ENCODE peak calls at places on chromosome 3, in seven cellular contexts. O is psoas muscle, T is GM12865, F is bronchial epithelial cell, R is transverse colon, L is HL-60, P is astrocyte of the spinal cord. I is an unnamed sample.

GRCh38 chr3:154112146-154112545 is 9.0 kb upstream of the ARHGEF26 start:
- DNase-seq in P (no peak), O (no peak), T (no peak), F (no peak), L (no peak), R (no peak), I (no peak)

GRCh38 chr3:146382386-146382785 is 87.0 kb downstream of the PLSCR2 start:
- DNase-seq in P (peak), F (peak), O (no peak), R (peak), L (no peak), T (no peak), I (peak)

GRCh38 chr3:9409981-9410849 is 12.8 kb downstream of the SETD5 start:
- DNase-seq in T (no peak), R (no peak), O (no peak), L (no peak), P (no peak), F (no peak), I (no peak)

GRCh38 chr3:107450254-107450653 is 72.5 kb upstream of the BBX start:
- DNase-seq in R (no peak), F (peak), L (no peak), T (no peak), P (peak), O (no peak), I (no peak)

GRCh38 chr3:24437326-24437725 is 57.3 kb downstream of the THRB start:
- DNase-seq in F (no peak), L (no peak), P (no peak), T (no peak), R (no peak), O (no peak), I (no peak)

GRCh38 chr3:187368251-187368733 is at the start of gene RTP4:
- DNase-seq in R (no peak), F (peak), P (peak), O (no peak), T (peak), L (no peak), I (peak)

GRCh38 chr3:42980909-42981308 is 1.8 kb downstream of the GASK1A start:
- DNase-seq in T (no peak), P (no peak), L (no peak), O (no peak), F (peak), R (no peak), I (no peak)

GRCh38 chr3:62525276-62525675 is 151.9 kb upstream of the FEZF2 start:
- DNase-seq in R (no peak), P (peak), L (no peak), F (peak), T (no peak), O (no peak), I (peak)

GRCh38 chr3:43867673-43868072 is 176.9 kb downstream of the ABHD5 start:
- DNase-seq in R (no peak), T (no peak), F (no peak), L (no peak), O (no peak), P (peak), I (peak)

GRCh38 chr3:30720586-30721313 is 114.3 kb downstream of the TGFBR2 start:
- DNase-seq in R (no peak), T (no peak), O (no peak), P (peak), L (no peak), F (peak), I (no peak)

GRCh38 chr3:45330500-45331295 is 57.7 kb upstream of the LARS2 start:
- DNase-seq in F (no peak), L (no peak), O (no peak), P (no peak), R (no peak), T (no peak), I (no peak)

DNA sequence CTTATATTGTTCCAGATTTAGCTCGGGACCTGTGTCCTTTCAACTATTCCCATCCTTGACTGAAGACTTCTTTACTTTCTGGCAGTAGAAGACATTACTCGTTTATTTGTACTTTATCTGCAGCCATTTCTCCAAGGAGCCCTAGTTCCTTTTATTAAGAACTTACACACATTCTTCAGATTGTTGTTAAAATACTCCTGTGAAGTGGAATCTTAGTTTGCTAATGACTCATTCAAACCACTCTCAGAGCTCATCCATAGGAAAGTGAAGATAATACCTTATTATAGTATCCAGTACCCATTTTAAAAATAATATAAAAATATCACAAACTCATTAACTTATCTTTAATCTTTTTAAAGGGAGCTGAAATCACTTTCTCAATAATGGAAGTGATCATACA is 63.5 kb downstream of the C3orf70 start:
- DNase-seq in R (no peak), T (no peak), P (peak), L (no peak), F (peak), O (no peak), I (peak)
- H3K4me3 ChIP-seq in R (no peak), T (no peak), P (no peak), L (no peak), F (no peak), O (no peak), I (no peak)

GRCh38 chr3:22977650-22978289 is 225.4 kb upstream of the UBE2E2 start:
- DNase-seq in P (no peak), L (no peak), O (no peak), F (no peak), R (no peak), T (peak), I (no peak)

GRCh38 chr3:22981176-22981575 is 222.0 kb upstream of the UBE2E2 start:
- DNase-seq in R (no peak), L (no peak), P (no peak), T (no peak), F (no peak), O (no peak), I (no peak)

GRCh38 chr3:22980346-22980745 is 222.8 kb upstream of the UBE2E2 start:
- DNase-seq in R (no peak), O (no peak), F (peak), L (no peak), P (peak), T (no peak), I (peak)

GRCh38 chr3:22979581-22979980 is 223.5 kb upstream of the UBE2E2 start:
- DNase-seq in T (no peak), P (no peak), R (no peak), O (no peak), F (peak), L (no peak), I (no peak)

GRCh38 chr3:22977042-22977441 is 226.1 kb upstream of the UBE2E2 start:
- DNase-seq in P (no peak), L (no peak), T (no peak), F (no peak), O (no peak), R (no peak), I (no peak)
- TF ChIP-seq CTCF in P (no peak), L (no peak), T (no peak), F (no peak), O (no peak), R (no peak), I (no peak)

GRCh38 chr3:35597490-35597889 is 41.8 kb upstream of the ARPP21 start:
- DNase-seq in R (no peak), L (no peak), P (no peak), O (no peak), T (no peak), F (no peak), I (no peak)

GRCh38 chr3:35598804-35599203 is 40.5 kb upstream of the ARPP21 start:
- DNase-seq in L (no peak), F (no peak), P (no peak), T (no peak), R (no peak), O (no peak), I (no peak)

GRCh38 chr3:35596611-35597010 is 42.7 kb upstream of the ARPP21 start:
- DNase-seq in O (no peak), T (no peak), R (no peak), L (no peak), F (no peak), P (no peak), I (no peak)

DNA sequence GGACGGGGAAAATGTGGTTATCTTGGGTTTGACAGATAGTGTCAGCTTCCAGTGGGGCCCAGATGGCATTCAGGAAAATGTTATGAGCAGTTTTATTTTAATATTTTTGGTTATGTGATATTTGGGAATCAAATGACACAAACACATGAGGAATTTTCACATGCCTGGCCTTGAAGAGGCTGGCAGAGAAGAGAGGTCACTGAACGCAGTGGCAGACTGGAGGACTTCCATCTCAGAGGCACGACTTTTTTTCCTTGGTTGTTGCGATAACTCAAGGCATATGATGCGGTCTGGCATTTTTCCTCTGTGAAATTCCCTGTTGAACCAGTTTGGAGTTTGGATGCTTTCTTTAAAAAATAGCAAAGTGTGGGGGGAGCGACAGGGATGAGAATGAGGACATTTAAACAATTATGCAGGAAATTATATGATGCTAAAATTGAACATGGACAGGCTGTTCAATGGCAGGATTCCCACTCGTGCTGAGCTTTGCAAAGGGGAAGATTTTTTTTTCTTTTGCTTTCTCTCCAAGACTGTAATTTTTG is 36.9 kb upstream of the ARPP21 start:
- DNase-seq in F (no peak), P (no peak), R (no peak), O (no peak), L (no peak), T (no peak), I (no peak)
- H3K4me3 ChIP-seq in F (no peak), P (no peak), R (no peak), O (no peak), L (no peak), T (no peak), I (no peak)

GRCh38 chr3:33447958-33448357 is 7.8 kb upstream of the UBP1 start:
- DNase-seq in O (no peak), R (no peak), F (no peak), P (no peak), L (no peak), T (no peak), I (no peak)
- TF ChIP-seq CTCF in O (no peak), R (no peak), F (no peak), P (no peak), L (no peak), T (no peak), I (no peak)

I was measured in cardiac fibroblast.